ENCODE peak calls at places on chromosomes 3 and 15, in five cellular contexts. Z is IMR-90, K is trophoblast cell, A is neuronal stem cell, E is mesendoderm. C is an unnamed sample.

GRCh38 chr3:183050706-183051105 is 48.6 kb downstream of the MCCC1 start:
- DNase-seq in E (no peak), Z (no peak), A (no peak), K (no peak), C (no peak)

GRCh38 chr3:13353936-13354542 is 66.1 kb downstream of the NUP210 start:
- DNase-seq in E (peak), Z (peak), K (peak), A (no peak), C (no peak)

GRCh38 chr3:2130726-2131125 is 32.1 kb downstream of the CNTN4 start:
- DNase-seq in Z (no peak), K (peak), E (no peak), A (no peak), C (no peak)

GRCh38 chr3:128416578-128417150 is 50.0 kb downstream of the DNAJB8 start:
- DNase-seq in E (peak), Z (peak), A (no peak), K (peak), C (no peak)

GRCh38 chr3:115658337-115659181 is 35.2 kb downstream of the GAP43 start:
- DNase-seq in K (peak), Z (peak), E (peak), A (peak), C (peak)

GRCh38 chr3:14783480-14784086 is 35.2 kb upstream of the FGD5 start:
- DNase-seq in A (no peak), Z (no peak), K (no peak), E (no peak), C (no peak)

GRCh38 chr3:194255252-194256039 is 95.7 kb downstream of the CPN2 start:
- DNase-seq in E (peak), K (peak), Z (no peak), A (no peak), C (no peak)

GRCh38 chr3:10753964-10754363 is 62.1 kb upstream of the SLC6A11 start:
- DNase-seq in K (peak), Z (peak), E (peak), A (peak), C (peak)

GRCh38 chr3:149813367-149814281 is 609 bp downstream of the RNF13 start:
- DNase-seq in Z (peak), A (peak), K (peak), E (peak), C (peak)

GRCh38 chr15:67967871-67968423 is 86.2 kb upstream of the PIAS1 start:
- DNase-seq in K (peak), A (peak), E (peak), Z (peak), C (peak)

GRCh38 chr3:82509951-82510603 is 748.6 kb upstream of the GBE1 start:
- DNase-seq in K (no peak), Z (no peak), A (no peak), E (no peak), C (peak)

GRCh38 chr3:127729556-127730056 is 56.9 kb downstream of the ABTB1 start:
- DNase-seq in Z (peak), E (no peak), A (no peak), K (peak), C (no peak)

GRCh38 chr3:140573011-140573410 is 104.9 kb upstream of the TRIM42 start:
- DNase-seq in A (no peak), E (no peak), K (no peak), Z (no peak), C (no peak)

GRCh38 chr3:159919873-159920272 is 68.8 kb upstream of the IL12A start:
- DNase-seq in E (no peak), K (no peak), Z (peak), A (no peak), C (no peak)

GRCh38 chr3:172869356-172869755 is 118.8 kb downstream of the ECT2 start:
- DNase-seq in Z (no peak), K (no peak), E (no peak), A (no peak), C (no peak)

DNA sequence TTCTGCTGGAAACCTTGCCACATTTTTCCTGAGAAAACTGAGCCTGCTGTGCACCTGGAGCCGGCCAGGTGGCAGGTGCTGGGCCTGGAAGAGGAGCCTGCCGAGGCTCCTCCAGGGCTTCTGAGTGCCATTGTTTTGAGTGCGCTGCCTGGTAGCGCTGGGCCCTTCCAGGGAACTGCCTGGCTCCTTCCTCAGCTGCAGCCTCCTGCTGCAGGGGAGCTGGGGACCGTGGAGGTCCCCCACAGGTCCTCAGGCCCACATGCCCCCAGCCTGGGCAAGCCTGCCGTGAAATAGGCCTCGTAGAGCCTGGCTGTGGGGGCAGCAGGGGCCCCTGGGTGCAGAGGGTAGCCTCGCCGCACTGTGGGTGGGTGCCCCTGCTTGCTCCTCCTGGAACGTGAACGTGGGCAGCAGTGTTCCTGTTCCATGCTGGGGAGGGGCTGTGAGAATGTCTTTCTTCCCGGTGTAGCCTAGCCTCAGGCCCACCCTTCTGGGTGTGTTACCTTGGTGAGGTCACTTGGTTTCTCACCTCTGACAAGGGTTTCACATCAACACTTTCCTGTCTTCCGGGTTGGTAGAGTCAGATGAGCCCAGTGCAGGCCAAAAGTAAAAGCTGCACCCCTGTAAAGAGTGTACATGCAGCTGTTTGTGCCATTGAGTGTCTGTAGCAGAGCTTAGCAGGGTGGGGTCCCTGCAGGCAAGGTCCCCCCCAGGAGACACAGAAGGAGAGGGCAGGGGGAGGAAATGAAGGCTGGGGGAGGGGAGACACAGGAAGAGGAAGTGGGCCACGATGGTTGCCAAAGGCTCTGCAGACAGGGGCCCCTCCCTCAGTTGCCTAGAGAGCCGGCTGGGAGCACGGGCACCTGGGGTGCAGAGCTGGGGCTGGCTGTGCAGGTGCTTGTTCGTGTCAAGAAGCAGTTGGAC is 34.5 kb downstream of the KLF13 start:
- DNase-seq in E (no peak), Z (no peak), K (peak), A (no peak), C (no peak)
- H3K4me2 ChIP-seq in E (no peak), Z (no peak), K (no peak), A (no peak), C (no peak)

GRCh38 chr3:39407773-39408492 is 1.4 kb downstream of the RPSA start:
- DNase-seq in Z (peak), E (no peak), A (no peak), K (no peak), C (no peak)
- H2BK5ac ChIP-seq in Z (no peak), E (no peak), A (no peak), K (no peak), C (peak)

DNA sequence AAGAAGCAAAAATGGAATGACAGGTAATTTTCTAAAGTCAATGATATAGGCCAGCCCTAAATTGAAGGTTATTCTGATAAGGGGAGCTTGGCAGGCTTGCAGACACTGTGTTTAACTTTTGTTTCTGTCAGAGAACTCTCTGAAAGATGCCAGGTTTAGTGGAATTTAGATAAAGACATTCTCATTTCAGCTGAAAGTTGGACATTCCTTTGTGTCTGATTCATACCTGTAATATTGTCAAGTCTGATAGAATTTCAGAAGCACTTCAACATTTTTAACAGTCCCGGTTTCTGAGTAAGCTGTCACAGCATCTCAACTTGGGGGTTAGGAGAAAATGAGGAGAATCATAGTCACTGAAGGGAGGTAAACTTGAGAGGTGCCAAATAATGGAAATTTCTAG is 84.0 kb downstream of the DIPK2A start:
- DNase-seq in K (peak), A (no peak), E (no peak), Z (peak), C (no peak)
- H3K4me2 ChIP-seq in K (no peak), A (no peak), E (no peak), Z (no peak), C (no peak)

GRCh38 chr3:39577541-39577940 is 110.1 kb downstream of the MOBP start:
- DNase-seq in E (peak), Z (no peak), A (peak), K (no peak), C (peak)
- H2BK5ac ChIP-seq in E (peak), Z (no peak), A (no peak), K (no peak), C (no peak)

DNA sequence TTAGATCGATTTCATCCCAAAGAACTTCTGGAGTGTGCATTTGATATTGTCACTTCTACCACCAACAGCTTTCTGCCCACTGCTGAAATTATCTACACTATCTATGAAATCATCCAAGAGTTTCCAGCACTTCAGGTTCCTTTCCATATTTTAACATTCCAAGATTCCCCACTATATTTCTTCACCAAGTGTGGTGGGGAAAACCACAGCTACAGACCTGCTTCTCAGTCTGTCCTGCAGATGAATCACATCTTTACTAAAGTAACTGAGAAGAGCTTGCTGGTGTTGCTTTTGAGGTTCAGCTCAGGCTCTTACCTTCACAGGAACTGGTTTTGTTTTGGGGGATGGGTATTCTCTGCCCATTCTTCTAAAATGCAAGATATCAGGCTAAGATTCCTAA is 30.9 kb downstream of the SRP14 start:
- DNase-seq in E (no peak), K (peak), A (no peak), Z (peak), C (no peak)
- H3K4me2 ChIP-seq in E (no peak), K (no peak), A (no peak), Z (no peak), C (no peak)

DNA sequence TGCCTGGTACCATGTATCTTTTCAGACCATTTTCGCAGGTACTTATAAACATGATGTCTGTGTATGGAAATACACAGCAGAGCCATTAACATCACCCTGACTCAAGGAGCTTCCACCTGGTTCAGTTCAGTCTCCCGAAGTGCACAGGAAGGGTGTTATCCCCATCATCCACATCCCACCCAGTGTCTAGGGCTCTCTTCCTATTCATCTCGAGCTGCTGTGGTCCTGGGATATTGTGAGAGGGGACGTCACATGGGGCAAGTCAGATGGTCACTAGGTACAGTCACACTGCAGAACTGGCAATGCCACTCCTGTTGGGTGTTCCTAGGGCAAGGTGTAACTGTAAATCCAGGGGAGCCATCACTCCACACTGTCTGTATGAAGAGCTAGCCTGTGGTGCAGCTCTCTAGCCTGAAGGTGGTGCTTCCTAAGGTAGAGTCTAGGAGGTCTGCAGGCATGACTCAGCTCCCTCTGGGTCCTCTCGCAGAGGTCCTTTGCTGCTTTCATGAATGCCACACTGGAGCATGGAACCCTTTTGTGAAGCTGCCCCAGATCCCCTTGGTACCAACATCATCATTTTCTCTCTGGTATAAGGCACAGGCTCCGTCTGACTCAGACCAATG is 13.9 kb downstream of the ISLR2 start:
- DNase-seq in K (no peak), Z (no peak), E (peak), A (no peak), C (peak)
- H2BK5ac ChIP-seq in K (no peak), Z (no peak), E (no peak), A (no peak), C (no peak)

GRCh38 chr15:83282859-83283812 is 1.3 kb downstream of the BNC1 start:
- DNase-seq in Z (no peak), K (peak), E (peak), A (no peak), C (peak)
- H3K4me2 ChIP-seq in Z (peak), K (peak), E (peak), A (peak), C (peak)

GRCh38 chr3:157459706-157460105 is 23.1 kb downstream of the PTX3 start:
- DNase-seq in A (no peak), K (peak), Z (no peak), E (no peak), C (no peak)
- H2BK5ac ChIP-seq in A (no peak), K (no peak), Z (peak), E (no peak), C (no peak)

GRCh38 chr3:7789324-7789723 is 712.3 kb upstream of the LMCD1 start:
- DNase-seq in Z (no peak), K (no peak), A (no peak), E (no peak), C (peak)
- H3K4me2 ChIP-seq in Z (no peak), K (no peak), A (no peak), E (no peak), C (peak)